ENCODE peak calls at places on chromosome 20, in six cellular contexts. K is GM12891; C is putamen; T is NCI-H1694 treated with DMSO at 0.1 percent for 48 hours; Z is stimulated activated CD4-positive, alpha-beta T cell treated with anti-CD3 and anti-CD28 coated beads, Interleukin-15, amount 100 ng/mL, for 24 hours; Y is GM03348. V is an unnamed sample.
A peak's percentile ranks its signal among the peaks of the same experiment; 100 is the strongest.

GRCh38 chr20:24833592-24833991 is 115.5 kb upstream of the CST7 start:
- DNase-seq in K (no peak), C (no peak), T (no peak), Z (no peak), Y (no peak), V (no peak)

GRCh38 chr20:57849868-57850215 is 140.0 kb upstream of the PMEPA1 start:
- DNase-seq in K (no peak), C (no peak), T (no peak), Z (no peak), Y (no peak), V (no peak)

GRCh38 chr20:62921119-62921687 is 5.1 kb downstream of the DIDO1 start:
- DNase-seq in K (no peak), C (no peak), T (peak; percentile 39), Z (peak; percentile 76), Y (peak; percentile 68), V (peak; percentile 70)

GRCh38 chr20:41888434-41888833 is 270.3 kb upstream of the CHD6 start:
- DNase-seq in K (no peak), C (no peak), T (no peak), Z (no peak), Y (no peak), V (no peak)

GRCh38 chr20:49957487-49957938 is 21.3 kb downstream of the RNF114 start:
- DNase-seq in K (no peak), C (no peak), T (no peak), Z (no peak), Y (no peak), V (no peak)

GRCh38 chr20:50376888-50377459 is 133.2 kb upstream of the PTPN1 start:
- DNase-seq in K (no peak), C (no peak), T (no peak), Z (no peak), Y (no peak), V (no peak)

GRCh38 chr20:44187054-44187762 is at the start of gene JPH2:
- DNase-seq in K (no peak), C (no peak), T (no peak), Z (no peak), Y (peak; percentile 88), V (peak; percentile 33)

GRCh38 chr20:50842821-50843220 is 48.0 kb downstream of the BCAS4 start:
- DNase-seq in K (no peak), C (no peak), T (no peak), Z (no peak), Y (no peak), V (no peak)

GRCh38 chr20:2740702-2741101 is 48.1 kb downstream of the EBF4 start:
- DNase-seq in K (no peak), C (no peak), T (no peak), Z (no peak), Y (no peak), V (no peak)

GRCh38 chr20:973785-974194 is 28.3 kb downstream of the RSPO4 start:
- DNase-seq in K (peak; percentile 50), C (no peak), T (peak; percentile 1), Z (peak; percentile 41), Y (peak; percentile 64), V (peak; percentile 88)

GRCh38 chr20:47821481-47822100 is 36.3 kb upstream of the SULF2 start:
- DNase-seq in K (no peak), C (no peak), T (no peak), Z (no peak), Y (no peak), V (peak; percentile 35)

GRCh38 chr20:63536997-63537524 is at the start of gene PTK6:
- DNase-seq in K (no peak), C (no peak), T (no peak), Z (peak; percentile 69), Y (no peak), V (no peak)

GRCh38 chr20:17066955-17067354 is 159.9 kb upstream of the PCSK2 start:
- DNase-seq in K (no peak), C (no peak), T (no peak), Z (no peak), Y (no peak), V (no peak)

GRCh38 chr20:43022568-43022967 is 167.1 kb downstream of the PTPRT start:
- DNase-seq in K (no peak), C (no peak), T (no peak), Z (no peak), Y (no peak), V (no peak)

GRCh38 chr20:21520702-21521595 is 7.1 kb upstream of the NKX2-2 start:
- DNase-seq in K (no peak), C (peak; percentile 74), T (no peak), Z (no peak), Y (no peak), V (no peak)

GRCh38 chr20:7410150-7410549 is 530.1 kb downstream of the HAO1 start:
- DNase-seq in K (no peak), C (no peak), T (no peak), Z (no peak), Y (no peak), V (no peak)

GRCh38 chr20:34710568-34710839 is 6.4 kb downstream of the TP53INP2 start:
- DNase-seq in K (no peak), C (no peak), T (no peak), Z (no peak), Y (no peak), V (no peak)

GRCh38 chr20:54103067-54103761 is 32.8 kb upstream of the BCAS1 start:
- DNase-seq in K (peak; percentile 34), C (peak; percentile 20), T (no peak), Z (peak; percentile 89), Y (peak; percentile 72), V (peak; percentile 80)

GRCh38 chr20:36167826-36168634 is 13.5 kb downstream of the EPB41L1 start:
- DNase-seq in K (no peak), C (no peak), T (no peak), Z (no peak), Y (peak; percentile 81), V (no peak)

GRCh38 chr20:35120012-35120701 is 27.0 kb downstream of the EDEM2 start:
- DNase-seq in K (no peak), C (no peak), T (no peak), Z (peak; percentile 18), Y (peak; percentile 17), V (no peak)

GRCh38 chr20:58142843-58143185 is 85.6 kb downstream of the ANKRD60 start:
- DNase-seq in K (no peak), C (no peak), T (no peak), Z (no peak), Y (no peak), V (no peak)

GRCh38 chr20:3420211-3420707 is 12.8 kb upstream of the DNAAF9 start:
- DNase-seq in K (peak; percentile 49), C (peak; percentile 16), T (peak; percentile 19), Z (peak; percentile 62), Y (peak; percentile 36), V (peak; percentile 82)

V was measured in thyroid gland.